ENCODE peak calls at places on chromosomes 12 and 14, in six cellular contexts. One of them, this sample, is unnamed.

GRCh38 chr12:109737111-109737510 is 23.5 kb downstream of the FAM222A start:
- DNase-seq in SK-N-SH: no peak
- DNase-seq in PC-3: no peak
- DNase-seq in GM23248: no peak
- DNase-seq in MM.1S: no peak
- DNase-seq in GM23338: no peak
- DNase-seq in this sample: no peak

GRCh38 chr12:2395352-2395977 is 342.7 kb downstream of the CACNA1C start:
- DNase-seq in GM23248: peak; percentile 60
- DNase-seq in MM.1S: peak; percentile 26
- DNase-seq in PC-3: peak; percentile 51
- DNase-seq in SK-N-SH: peak; percentile 78
- DNase-seq in GM23338: peak; percentile 84
- DNase-seq in this sample: peak; percentile 56

GRCh38 chr12:108495054-108495453 is 20.0 kb upstream of the FICD start:
- DNase-seq in PC-3: peak; percentile 82
- DNase-seq in SK-N-SH: peak; percentile 59
- DNase-seq in GM23248: peak; percentile 55
- DNase-seq in MM.1S: peak; percentile 18
- DNase-seq in GM23338: peak; percentile 86
- DNase-seq in this sample: peak; percentile 48

GRCh38 chr12:121795029-121795977 is 1.8 kb upstream of the RHOF start:
- DNase-seq in GM23248: peak; percentile 82
- DNase-seq in MM.1S: peak; percentile 50
- DNase-seq in GM23338: peak; percentile 87
- DNase-seq in PC-3: peak; percentile 89
- DNase-seq in SK-N-SH: peak; percentile 86
- DNase-seq in this sample: peak; percentile 83

GRCh38 chr12:6372403-6373003 is 2.9 kb downstream of the SCNN1A start:
- DNase-seq in GM23248: peak; percentile 82
- DNase-seq in MM.1S: peak; percentile 45
- DNase-seq in PC-3: peak; percentile 86
- DNase-seq in GM23338: peak; percentile 29
- DNase-seq in SK-N-SH: no peak
- DNase-seq in this sample: no peak

GRCh38 chr14:30456296-30456695 is 102.7 kb upstream of the G2E3 start:
- DNase-seq in GM23248: no peak
- DNase-seq in MM.1S: no peak
- DNase-seq in PC-3: no peak
- DNase-seq in GM23338: no peak
- DNase-seq in SK-N-SH: no peak
- DNase-seq in this sample: no peak

GRCh38 chr12:25701290-25701689 is 148.2 kb upstream of the LMNTD1 start:
- DNase-seq in GM23338: no peak
- DNase-seq in GM23248: peak; percentile 37
- DNase-seq in SK-N-SH: no peak
- DNase-seq in MM.1S: no peak
- DNase-seq in PC-3: peak; percentile 80
- DNase-seq in this sample: no peak

GRCh38 chr12:104695453-104696148 is 238.9 kb downstream of the CHST11 start:
- DNase-seq in GM23248: peak; percentile 97
- DNase-seq in SK-N-SH: no peak
- DNase-seq in GM23338: no peak
- DNase-seq in MM.1S: no peak
- DNase-seq in PC-3: no peak
- DNase-seq in this sample: peak; percentile 27

GRCh38 chr12:113161415-113162016 is 12.0 kb downstream of the CFAP73 start:
- DNase-seq in MM.1S: no peak
- DNase-seq in SK-N-SH: peak; percentile 95
- DNase-seq in GM23338: peak; percentile 98
- DNase-seq in GM23248: no peak
- DNase-seq in PC-3: peak; percentile 24
- DNase-seq in this sample: peak; percentile 99

GRCh38 chr12:38892090-38892786 is 13.2 kb downstream of the CPNE8 start:
- DNase-seq in SK-N-SH: no peak
- DNase-seq in GM23248: peak; percentile 13
- DNase-seq in MM.1S: no peak
- DNase-seq in PC-3: no peak
- DNase-seq in GM23338: no peak
- DNase-seq in this sample: no peak

GRCh38 chr14:104100171-104101085 is 14.9 kb downstream of the ASPG start:
- DNase-seq in GM23248: no peak
- DNase-seq in MM.1S: no peak
- DNase-seq in SK-N-SH: no peak
- DNase-seq in PC-3: no peak
- DNase-seq in GM23338: no peak
- DNase-seq in this sample: no peak

GRCh38 chr12:21296751-21297406 is 37.8 kb downstream of the SLCO1A2 start:
- DNase-seq in GM23248: peak; percentile 49
- DNase-seq in MM.1S: peak; percentile 15
- DNase-seq in SK-N-SH: peak; percentile 22
- DNase-seq in GM23338: peak; percentile 43
- DNase-seq in PC-3: peak; percentile 19
- DNase-seq in this sample: peak; percentile 25

GRCh38 chr12:263574-263973 is 938 bp upstream of the SLC6A13 start:
- DNase-seq in MM.1S: no peak
- DNase-seq in SK-N-SH: no peak
- DNase-seq in PC-3: peak; percentile 12
- DNase-seq in GM23338: no peak
- DNase-seq in GM23248: peak; percentile 31
- DNase-seq in this sample: no peak

GRCh38 chr14:89331398-89331797 is 85.6 kb downstream of the FOXN3 start:
- DNase-seq in SK-N-SH: no peak
- DNase-seq in GM23248: no peak
- DNase-seq in PC-3: no peak
- DNase-seq in GM23338: no peak
- DNase-seq in MM.1S: no peak
- DNase-seq in this sample: peak; percentile 81

GRCh38 chr12:42568952-42569916 is 20.3 kb downstream of the PRICKLE1 start:
- DNase-seq in SK-N-SH: no peak
- DNase-seq in GM23248: peak; percentile 76
- DNase-seq in PC-3: peak; percentile 75
- DNase-seq in MM.1S: peak; percentile 67
- DNase-seq in GM23338: peak; percentile 78
- DNase-seq in this sample: peak; percentile 63

GRCh38 chr12:6769003-6769389 is 2.8 kb downstream of the PTMS start:
- DNase-seq in MM.1S: no peak
- DNase-seq in GM23248: peak; percentile 36
- DNase-seq in SK-N-SH: peak; percentile 81
- DNase-seq in GM23338: peak; percentile 87
- DNase-seq in PC-3: no peak
- DNase-seq in this sample: no peak

DNA sequence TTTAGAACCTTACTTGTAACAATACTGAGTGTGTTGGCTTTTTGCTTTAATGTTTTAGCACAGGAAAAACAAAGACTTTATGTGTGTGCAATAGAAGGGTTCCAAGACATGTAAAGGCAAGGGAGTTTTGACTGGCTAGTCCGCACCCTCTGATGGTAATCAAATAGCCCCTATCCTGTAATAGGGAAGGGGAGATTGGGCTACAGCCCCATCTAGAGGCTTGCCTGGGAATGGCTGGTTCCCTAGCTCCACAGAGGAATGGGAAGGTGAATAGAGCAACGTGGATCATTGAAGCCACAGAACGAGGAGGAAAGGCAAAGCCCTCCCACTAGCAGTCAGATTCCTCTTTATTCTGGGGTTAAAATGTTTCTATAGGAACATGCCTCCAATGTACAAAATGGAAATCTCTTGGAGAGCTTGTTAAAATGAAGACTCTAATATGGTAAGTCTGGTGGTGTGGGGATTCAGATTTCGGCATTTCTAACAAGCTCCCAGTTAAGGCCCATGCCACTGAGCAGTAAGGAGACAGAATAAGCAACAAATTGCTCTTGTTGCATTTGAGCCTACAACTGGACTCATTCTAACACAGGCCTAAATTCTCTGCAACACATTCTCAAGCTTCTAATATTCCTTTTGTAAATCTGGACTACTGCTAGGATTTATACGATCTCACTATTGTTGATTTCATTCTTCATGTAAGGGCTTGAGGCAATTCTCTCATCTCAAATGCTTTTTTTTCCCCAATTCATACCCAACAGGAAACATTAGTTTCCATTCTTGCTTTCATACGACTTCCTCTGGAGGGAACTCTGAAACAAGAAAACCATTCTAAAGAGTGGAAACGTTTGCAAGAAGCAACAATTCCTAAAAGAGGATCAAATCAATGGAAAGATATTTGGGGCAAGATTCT is 57.1 kb downstream of the NIN start:
- DNase-seq in GM23248: peak; percentile 65
- DNase-seq in GM23338: peak; percentile 88
- DNase-seq in SK-N-SH: peak; percentile 76
- DNase-seq in MM.1S: no peak
- DNase-seq in PC-3: peak; percentile 91
- DNase-seq in this sample: peak; percentile 30
- TF ChIP-seq EZH2phosphoT487 in GM23248: no peak
- TF ChIP-seq EZH2phosphoT487 in GM23338: no peak
- TF ChIP-seq EZH2phosphoT487 in SK-N-SH: no peak
- TF ChIP-seq EZH2phosphoT487 in MM.1S: no peak
- TF ChIP-seq EZH2phosphoT487 in PC-3: no peak
- TF ChIP-seq EZH2phosphoT487 in this sample: no peak

GRCh38 chr12:51722387-51722786 is 126.1 kb downstream of the FIGNL2 start:
- DNase-seq in GM23248: no peak
- DNase-seq in SK-N-SH: no peak
- DNase-seq in PC-3: no peak
- DNase-seq in GM23338: no peak
- DNase-seq in MM.1S: no peak
- DNase-seq in this sample: no peak
- H3K4me2 ChIP-seq in GM23248: no peak overlapping the region
- H3K4me2 ChIP-seq in SK-N-SH: no peak overlapping the region
- H3K4me2 ChIP-seq in PC-3: no peak overlapping the region
- H3K4me2 ChIP-seq in GM23338: no peak overlapping the region
- H3K4me2 ChIP-seq in MM.1S: no peak overlapping the region
- H3K4me2 ChIP-seq in this sample: no peak overlapping the region

DNA sequence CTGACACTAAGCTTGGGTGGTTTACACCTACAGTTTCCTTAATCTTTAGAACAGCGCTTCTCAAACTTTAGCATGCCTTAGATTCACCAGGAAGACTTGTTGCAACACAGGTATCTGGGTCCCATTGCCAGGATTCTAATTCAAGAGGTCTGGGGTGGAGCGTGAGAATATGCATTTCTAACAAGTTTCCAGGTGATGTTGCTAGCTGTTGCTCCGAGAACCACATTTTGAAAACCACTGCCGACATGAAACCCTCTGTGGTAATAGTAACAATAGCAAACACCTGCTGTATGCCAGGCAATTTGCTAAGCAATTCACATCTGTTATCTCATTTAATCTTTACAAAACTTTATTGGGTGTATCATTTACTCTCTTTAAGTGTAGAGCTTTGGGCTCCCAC is 58.6 kb downstream of the TRHDE start:
- DNase-seq in GM23338: no peak
- DNase-seq in GM23248: no peak
- DNase-seq in SK-N-SH: no peak
- DNase-seq in PC-3: no peak
- DNase-seq in MM.1S: peak; percentile 73
- DNase-seq in this sample: no peak
- H3K27ac ChIP-seq in GM23338: peak overlapping the region; percentile 24
- H3K27ac ChIP-seq in GM23248: no peak overlapping the region
- H3K27ac ChIP-seq in SK-N-SH: no peak overlapping the region
- H3K27ac ChIP-seq in PC-3: no peak overlapping the region
- H3K27ac ChIP-seq in MM.1S: no peak overlapping the region
- H3K27ac ChIP-seq in this sample: no peak overlapping the region

GRCh38 chr12:57459750-57460400 is at the start of gene GLI1:
- DNase-seq in MM.1S: no peak
- DNase-seq in PC-3: no peak
- DNase-seq in SK-N-SH: peak; percentile 82
- DNase-seq in GM23248: peak; percentile 68
- DNase-seq in GM23338: peak; percentile 71
- DNase-seq in this sample: no peak
- TF ChIP-seq EZH2phosphoT487 in MM.1S: no peak
- TF ChIP-seq EZH2phosphoT487 in PC-3: no peak
- TF ChIP-seq EZH2phosphoT487 in SK-N-SH: no peak
- TF ChIP-seq EZH2phosphoT487 in GM23248: no peak
- TF ChIP-seq EZH2phosphoT487 in GM23338: no peak
- TF ChIP-seq EZH2phosphoT487 in this sample: no peak

DNA sequence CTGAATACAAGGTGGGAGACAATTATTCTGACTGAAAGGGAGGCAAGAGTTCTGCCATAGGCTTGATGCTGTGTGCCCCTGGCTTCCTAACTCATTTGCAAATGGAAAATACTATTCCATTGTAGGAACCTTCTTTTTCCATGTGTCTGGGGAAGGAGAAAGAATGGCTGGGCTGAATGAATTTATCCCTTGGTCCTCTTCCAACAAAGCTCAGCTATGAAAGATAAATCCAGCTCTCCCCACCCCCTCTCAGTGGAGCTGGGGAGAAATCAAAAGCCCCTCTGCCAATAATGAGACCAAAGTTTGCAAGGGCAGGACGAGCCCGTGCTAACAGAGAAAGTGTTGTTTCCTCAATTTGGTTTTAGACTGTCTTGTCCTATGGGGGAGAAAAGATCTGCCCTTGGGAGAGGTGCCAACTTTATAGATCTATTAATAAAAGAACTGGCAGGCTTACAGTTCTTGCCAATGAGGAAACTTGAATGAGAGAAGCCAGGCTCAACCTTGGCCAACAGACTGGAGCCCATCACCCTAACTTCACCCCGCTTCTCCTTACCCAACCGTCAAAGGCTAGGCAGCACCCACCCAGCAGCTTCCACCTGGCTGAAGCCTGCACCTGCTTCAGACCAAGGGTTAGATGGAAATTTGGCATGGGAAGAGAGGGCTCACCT is 8.9 kb upstream of the TCL1B start:
- DNase-seq in PC-3: no peak
- DNase-seq in MM.1S: no peak
- DNase-seq in SK-N-SH: no peak
- DNase-seq in GM23338: no peak
- DNase-seq in GM23248: no peak
- DNase-seq in this sample: no peak
- H3K4me2 ChIP-seq in PC-3: no peak overlapping the region
- H3K4me2 ChIP-seq in MM.1S: no peak overlapping the region
- H3K4me2 ChIP-seq in SK-N-SH: no peak overlapping the region
- H3K4me2 ChIP-seq in GM23338: no peak overlapping the region
- H3K4me2 ChIP-seq in GM23248: no peak overlapping the region
- H3K4me2 ChIP-seq in this sample: no peak overlapping the region

GRCh38 chr14:77102154-77102553 is 4.1 kb downstream of the CIPC start:
- DNase-seq in PC-3: no peak
- DNase-seq in SK-N-SH: no peak
- DNase-seq in MM.1S: no peak
- DNase-seq in GM23248: no peak
- DNase-seq in GM23338: no peak
- DNase-seq in this sample: no peak

GRCh38 chr14:77104393-77104792 is 6.3 kb downstream of the CIPC start:
- DNase-seq in GM23338: no peak
- DNase-seq in GM23248: no peak
- DNase-seq in SK-N-SH: no peak
- DNase-seq in MM.1S: no peak
- DNase-seq in PC-3: no peak
- DNase-seq in this sample: no peak

GRCh38 chr14:77103954-77104353 is 5.9 kb downstream of the CIPC start:
- DNase-seq in GM23248: no peak
- DNase-seq in SK-N-SH: no peak
- DNase-seq in MM.1S: no peak
- DNase-seq in GM23338: no peak
- DNase-seq in PC-3: no peak
- DNase-seq in this sample: no peak

GRCh38 chr14:77105118-77105517 is 7.1 kb downstream of the CIPC start:
- DNase-seq in PC-3: no peak
- DNase-seq in GM23248: no peak
- DNase-seq in MM.1S: no peak
- DNase-seq in GM23338: peak; percentile 56
- DNase-seq in SK-N-SH: no peak
- DNase-seq in this sample: no peak

GRCh38 chr14:77103475-77103874 is 5.4 kb downstream of the CIPC start:
- DNase-seq in GM23338: no peak
- DNase-seq in MM.1S: no peak
- DNase-seq in PC-3: no peak
- DNase-seq in SK-N-SH: no peak
- DNase-seq in GM23248: no peak
- DNase-seq in this sample: no peak
- H3K27ac ChIP-seq in GM23338: no peak overlapping the region
- H3K27ac ChIP-seq in MM.1S: no peak overlapping the region
- H3K27ac ChIP-seq in PC-3: no peak overlapping the region
- H3K27ac ChIP-seq in SK-N-SH: no peak overlapping the region
- H3K27ac ChIP-seq in GM23248: no peak overlapping the region
- H3K27ac ChIP-seq in this sample: no peak overlapping the region

This sample was measured in OCI-LY7.